ENCODE peak calls at places on chromosomes 2 and 18, in nine cellular contexts. P is activated CD4-positive, CD25-positive, alpha-beta regulatory T cell treated with anti-CD3 and anti-CD28 coated beads, Interleukin-2, amount 50 U/mL, for 72 hours; V is amniotic stem cell; B is activated gamma-delta T cell treated with anti-CD3 and anti-CD28 coated beads, Interleukin-2, amount 50 U/mL, for 16 hours; W is HT1080; S is RPMI7951; A is M059J; H is T-helper 9 cell; C is stimulated activated CD4-positive, alpha-beta T cell treated with anti-CD3 and anti-CD28 coated beads, Interleukin-15, amount 100 ng/mL, for 1 hour. O is an unnamed sample.

GRCh38 chr2:231190531-231191197 is 7.8 kb upstream of the ARMC9 start:
- DNase-seq in P (no peak), V (no peak), B (no peak), W (no peak), S (no peak), A (peak; percentile 64), H (no peak), C (no peak), O (no peak)

GRCh38 chr2:106575955-106576354 is 88.8 kb downstream of the CD8B2 start:
- DNase-seq in P (no peak), V (no peak), B (no peak), W (no peak), S (no peak), A (no peak), H (no peak), C (no peak), O (no peak)

GRCh38 chr2:85423525-85423924 is 5.0 kb downstream of the SH2D6 start:
- DNase-seq in P (no peak), V (no peak), B (no peak), W (no peak), S (no peak), A (no peak), H (no peak), C (no peak), O (peak; percentile 30)

GRCh38 chr2:81087646-81088045 is 783.1 kb upstream of the LRRTM1 start:
- DNase-seq in P (no peak), V (no peak), B (no peak), W (no peak), S (no peak), A (no peak), H (no peak), C (no peak), O (no peak)

GRCh38 chr2:136065384-136065783 is 52.6 kb downstream of the CXCR4 start:
- DNase-seq in P (no peak), V (no peak), B (no peak), W (no peak), S (no peak), A (no peak), H (no peak), C (no peak), O (no peak)

GRCh38 chr18:57439617-57439975 is 4.4 kb downstream of the ONECUT2 start:
- DNase-seq in P (no peak), V (no peak), B (no peak), W (no peak), S (no peak), A (no peak), H (no peak), C (no peak), O (no peak)

GRCh38 chr2:215946581-215946980 is 66.8 kb downstream of the MREG start:
- DNase-seq in P (no peak), V (no peak), B (no peak), W (no peak), S (no peak), A (no peak), H (no peak), C (no peak), O (no peak)

GRCh38 chr2:224252601-224253000 is 149.3 kb downstream of the FAM124B start:
- DNase-seq in P (no peak), V (peak; percentile 45), B (no peak), W (no peak), S (peak; percentile 41), A (no peak), H (no peak), C (no peak), O (no peak)

GRCh38 chr2:105254520-105255210 is 13.1 kb downstream of the GPR45 start:
- DNase-seq in P (no peak), V (no peak), B (no peak), W (no peak), S (no peak), A (no peak), H (no peak), C (no peak), O (no peak)

GRCh38 chr2:207085110-207085509 is 80.6 kb downstream of the KLF7 start:
- DNase-seq in P (no peak), V (no peak), B (no peak), W (no peak), S (no peak), A (no peak), H (no peak), C (no peak), O (no peak)

GRCh38 chr2:196502413-196502812 is 137.1 kb upstream of the CCDC150 start:
- DNase-seq in P (no peak), V (no peak), B (no peak), W (peak; percentile 11), S (peak; percentile 66), A (no peak), H (no peak), C (no peak), O (no peak)

GRCh38 chr2:43199492-43200481 is 26.6 kb downstream of the ZFP36L2 start:
- DNase-seq in P (no peak), V (no peak), B (no peak), W (peak; percentile 46), S (no peak), A (peak; percentile 54), H (no peak), C (no peak), O (no peak)

GRCh38 chr2:177604291-177605065 is 211.9 kb downstream of the AGPS start:
- DNase-seq in P (no peak), V (peak; percentile 45), B (no peak), W (peak; percentile 73), S (peak; percentile 56), A (peak; percentile 52), H (no peak), C (no peak), O (peak; percentile 54)

GRCh38 chr2:238695538-238695937 is 152.3 kb upstream of the TWIST2 start:
- DNase-seq in P (no peak), V (no peak), B (no peak), W (no peak), S (no peak), A (no peak), H (no peak), C (no peak), O (no peak)

O was measured in NAMALWA.